ENCODE peak calls at places on chromosomes 4 and X, in nine cellular contexts. U, C, R, H, B, A, Q, X and T are unnamed samples.

GRCh38 chr4:48944659-48945290 is 38.2 kb upstream of the OCIAD2 start:
- DNase-seq in U (peak), C (no peak), R (peak), H (no peak), B (no peak), A (no peak), Q (no peak), X (no peak), T (peak)

GRCh38 chrX:39293203-39293602 is 491.9 kb downstream of the MID1IP1 start:
- DNase-seq in U (no peak), C (no peak), R (no peak), H (no peak), B (no peak), A (no peak), Q (no peak), X (no peak), T (no peak)

GRCh38 chr4:153447175-153447887 is 18.8 kb upstream of the TMEM131L start:
- DNase-seq in U (no peak), C (no peak), R (no peak), H (no peak), B (no peak), A (no peak), Q (no peak), X (no peak), T (no peak)

GRCh38 chrX:78321809-78322208 is 5.6 kb downstream of the CYSLTR1 start:
- DNase-seq in U (no peak), C (no peak), R (no peak), H (peak), B (no peak), A (peak), Q (no peak), X (no peak), T (no peak)

GRCh38 chr4:25823632-25824031 is 39.2 kb downstream of the SEL1L3 start:
- DNase-seq in U (peak), C (no peak), R (no peak), H (no peak), B (no peak), A (no peak), Q (no peak), X (no peak), T (no peak)

GRCh38 chr4:10582059-10582686 is 102.4 kb downstream of the CLNK start:
- DNase-seq in U (peak), C (peak), R (peak), H (no peak), B (no peak), A (no peak), Q (peak), X (no peak), T (peak)

GRCh38 chrX:74535633-74536141 is 78.7 kb downstream of the RLIM start:
- DNase-seq in U (peak), C (peak), R (peak), H (peak), B (peak), A (peak), Q (peak), X (peak), T (peak)

GRCh38 chrX:48496660-48497059 is 12.1 kb upstream of the PORCN start:
- DNase-seq in U (no peak), C (no peak), R (no peak), H (no peak), B (no peak), A (no peak), Q (no peak), X (no peak), T (no peak)

GRCh38 chrX:73863852-73864251 is 300.9 kb downstream of the CHIC1 start:
- DNase-seq in U (no peak), C (no peak), R (no peak), H (no peak), B (no peak), A (no peak), Q (no peak), X (no peak), T (no peak)